ENCODE peak calls at places on chromosome 13, in eight cellular contexts. B, G, T, D, R, P, O and F are unnamed samples.

GRCh38 chr13:35703061-35703460 is 226.6 kb upstream of the MAB21L1 start:
- DNase-seq in B (no peak), R (no peak), D (no peak), T (no peak), P (no peak), O (no peak), G (no peak), F (no peak)

GRCh38 chr13:29472317-29472961 is 123.0 kb downstream of the SLC7A1 start:
- DNase-seq in R (peak; percentile 12), D (peak; percentile 47), B (peak; percentile 23), T (peak; percentile 69), P (peak; percentile 81), G (peak; percentile 43), O (no peak), F (peak; percentile 76)

GRCh38 chr13:38686635-38687245 is at the start of gene FREM2:
- DNase-seq in R (no peak), B (no peak), G (peak; percentile 86), P (no peak), O (no peak), T (no peak), D (peak; percentile 57), F (no peak)

GRCh38 chr13:45398862-45399261 is 19.3 kb downstream of the SLC25A30 start:
- DNase-seq in T (no peak), P (no peak), B (no peak), G (no peak), R (peak; percentile 6), O (no peak), D (no peak), F (no peak)

GRCh38 chr13:44471686-44472085 is 98.1 kb downstream of the SERP2 start:
- DNase-seq in D (no peak), P (no peak), O (peak; percentile 16), B (no peak), T (peak; percentile 14), R (no peak), G (no peak), F (no peak)

GRCh38 chr13:42275098-42275471 is 3.1 kb downstream of the AKAP11 start:
- DNase-seq in G (no peak), D (no peak), T (no peak), O (no peak), R (no peak), B (no peak), P (peak; percentile 47), F (peak; percentile 57)

GRCh38 chr13:50693755-50694154 is 149.7 kb downstream of the DLEU7 start:
- DNase-seq in T (no peak), G (no peak), B (no peak), O (no peak), P (no peak), D (peak; percentile 33), R (no peak), F (no peak)

GRCh38 chr13:112154301-112155060 is 87.5 kb downstream of the SOX1 start:
- DNase-seq in R (no peak), O (no peak), T (no peak), B (no peak), P (no peak), D (no peak), G (no peak), F (no peak)

GRCh38 chr13:37187110-37187509 is 81.6 kb upstream of the CSNK1A1L start:
- DNase-seq in P (no peak), O (peak; percentile 80), T (no peak), B (no peak), G (no peak), D (no peak), R (no peak), F (no peak)

GRCh38 chr13:85693889-85694511 is 105.2 kb downstream of the SLITRK6 start:
- DNase-seq in P (peak; percentile 4), D (no peak), T (peak; percentile 66), R (no peak), B (peak; percentile 3), G (no peak), O (no peak), F (peak; percentile 77)

GRCh38 chr13:48477191-48477855 is 55.6 kb downstream of the RCBTB2 start:
- DNase-seq in T (no peak), P (no peak), B (no peak), O (no peak), G (no peak), R (no peak), D (no peak), F (no peak)

GRCh38 chr13:47858678-47859050 is 142.4 kb downstream of the SUCLA2 start:
- DNase-seq in T (peak; percentile 63), D (no peak), R (no peak), O (peak; percentile 75), B (no peak), G (no peak), P (peak; percentile 64), F (no peak)

GRCh38 chr13:110187501-110188161 is 119.3 kb downstream of the COL4A1 start:
- DNase-seq in G (no peak), O (peak; percentile 35), T (peak; percentile 57), R (no peak), B (peak; percentile 51), D (no peak), P (no peak), F (no peak)

GRCh38 chr13:114097893-114098688 is 34.3 kb downstream of the RASA3 start:
- DNase-seq in B (no peak), D (no peak), R (no peak), T (no peak), G (no peak), P (no peak), O (no peak), F (no peak)

GRCh38 chr13:46896346-46897138 is at the start of gene HTR2A:
- DNase-seq in D (peak; percentile 33), B (no peak), R (no peak), G (no peak), O (no peak), T (no peak), P (peak; percentile 60), F (peak; percentile 66)

GRCh38 chr13:87147076-87147475 is 524.1 kb upstream of the SLITRK5 start:
- DNase-seq in G (no peak), D (no peak), T (peak; percentile 22), B (no peak), P (no peak), R (no peak), O (no peak), F (no peak)

GRCh38 chr13:29359181-29359580 is 236.3 kb downstream of the SLC7A1 start:
- DNase-seq in B (no peak), O (no peak), P (peak; percentile 53), D (no peak), R (no peak), G (no peak), T (no peak), F (no peak)

GRCh38 chr13:21071894-21072293 is 10.5 kb upstream of the LATS2 start:
- DNase-seq in P (peak; percentile 26), T (no peak), G (no peak), R (no peak), O (no peak), D (no peak), B (no peak), F (no peak)

GRCh38 chr13:75643693-75644092 is 7.6 kb downstream of the LMO7 start:
- DNase-seq in T (no peak), R (no peak), O (no peak), G (no peak), B (no peak), D (no peak), P (no peak), F (no peak)

GRCh38 chr13:100128373-100128772 is 39.5 kb downstream of the PCCA start:
- DNase-seq in O (no peak), D (no peak), T (peak; percentile 51), G (no peak), R (no peak), P (peak; percentile 45), B (peak; percentile 38), F (no peak)

GRCh38 chr13:20994441-20994821 is 67.0 kb downstream of the LATS2 start:
- DNase-seq in P (no peak), O (no peak), R (no peak), T (no peak), D (no peak), B (no peak), G (no peak), F (no peak)

GRCh38 chr13:75762066-75762937 is 126.2 kb downstream of the LMO7 start:
- DNase-seq in B (no peak), O (no peak), D (peak; percentile 26), R (no peak), P (no peak), T (no peak), G (no peak), F (no peak)

GRCh38 chr13:73138276-73138950 is 79.6 kb downstream of the KLF5 start:
- DNase-seq in O (no peak), T (no peak), D (peak; percentile 69), G (no peak), P (no peak), R (no peak), B (no peak), F (no peak)

GRCh38 chr13:80454245-80454644 is 113.3 kb upstream of the SPRY2 start:
- DNase-seq in G (no peak), O (no peak), P (peak; percentile 94), R (no peak), T (no peak), D (no peak), B (no peak), F (peak; percentile 100)

GRCh38 chr13:84658881-84659661 is 776.8 kb upstream of the SLITRK1 start:
- DNase-seq in B (no peak), G (no peak), P (no peak), T (no peak), R (no peak), O (no peak), D (no peak), F (no peak)

GRCh38 chr13:106570354-106570822 is 2.5 kb upstream of the ARGLU1 start:
- DNase-seq in G (peak; percentile 36), T (peak; percentile 43), B (peak; percentile 29), R (peak; percentile 72), P (peak; percentile 81), D (peak; percentile 80), O (no peak), F (no peak)

GRCh38 chr13:23087884-23088283 is 92.9 kb upstream of the SGCG start:
- DNase-seq in O (no peak), D (no peak), T (peak; percentile 34), P (peak; percentile 43), G (no peak), B (no peak), R (no peak), F (peak; percentile 37)

GRCh38 chr13:89457977-89458376 is 1786.8 kb downstream of the SLITRK5 start:
- DNase-seq in B (peak; percentile 4), P (no peak), T (no peak), D (no peak), R (no peak), G (no peak), O (no peak), F (no peak)

GRCh38 chr13:28658539-28658795 is 463 bp upstream of the POMP start:
- DNase-seq in G (no peak), D (no peak), O (no peak), B (no peak), R (no peak), P (peak; percentile 52), T (no peak), F (no peak)

GRCh38 chr13:96141032-96141431 is 51.1 kb downstream of the HS6ST3 start:
- DNase-seq in G (no peak), B (no peak), T (peak; percentile 55), D (no peak), P (peak; percentile 35), O (no peak), R (no peak), F (peak; percentile 9)

GRCh38 chr13:41352935-41353801 is 42.1 kb downstream of the NAA16 start:
- DNase-seq in T (peak; percentile 79), R (peak; percentile 44), P (peak; percentile 61), B (peak; percentile 3), D (no peak), O (no peak), G (no peak), F (peak; percentile 63)

GRCh38 chr13:35957174-35957867 is 173.9 kb downstream of the DCLK1 start:
- DNase-seq in P (no peak), D (no peak), O (peak; percentile 60), T (no peak), G (no peak), B (no peak), R (no peak), F (no peak)

GRCh38 chr13:110557082-110557481 is 4.4 kb downstream of the RAB20 start:
- DNase-seq in G (no peak), B (no peak), D (no peak), R (no peak), T (no peak), P (no peak), O (no peak), F (no peak)

GRCh38 chr13:49855930-49856329 is 63.4 kb upstream of the KPNA3 start:
- DNase-seq in T (no peak), B (no peak), G (no peak), P (no peak), D (no peak), R (no peak), O (no peak), F (no peak)